ENCODE peak calls at places on chromosomes 2 and 18, in six cellular contexts. X is hepatocyte; S is right lobe of liver; F is CD8-positive, alpha-beta T cell; L is heart left ventricle; J is PC-3. A is an unnamed sample. For H3K27me3, the result is how much of the 10 kb centered on the place peaks cover.

GRCh38 chr2:197109326-197109725 is 182.8 kb upstream of the PGAP1 start:
- DNase-seq in X (no peak), J (no peak), F (no peak), S (no peak), L (no peak), A (no peak)

GRCh38 chr18:75213610-75214009 is 3.0 kb downstream of the TSHZ1 start:
- DNase-seq in X (no peak), S (no peak), F (no peak), L (no peak), J (peak), A (no peak)

GRCh38 chr2:178280261-178280852 is 86.0 kb downstream of the OSBPL6 start:
- DNase-seq in F (no peak), X (peak), L (no peak), J (peak), S (no peak), A (peak)

GRCh38 chr18:74517236-74517630 is 17.1 kb upstream of the CNDP1 start:
- DNase-seq in F (no peak), L (no peak), X (peak), S (peak), J (no peak), A (no peak)

GRCh38 chr2:233822101-233822771 is 32.1 kb downstream of the HJURP start:
- DNase-seq in J (no peak), F (no peak), S (peak), L (no peak), X (no peak), A (peak)

GRCh38 chr2:36528761-36529392 is 69.1 kb downstream of the FEZ2 start:
- DNase-seq in X (no peak), J (no peak), S (no peak), L (no peak), F (no peak), A (no peak)

GRCh38 chr2:140998577-140998976 is 1132.2 kb downstream of the LRP1B start:
- DNase-seq in F (no peak), J (no peak), X (no peak), L (no peak), S (no peak), A (no peak)

GRCh38 chr2:12796617-12797016 is 79.9 kb downstream of the TRIB2 start:
- DNase-seq in S (no peak), L (peak), X (no peak), F (no peak), J (no peak), A (no peak)

GRCh38 chr2:180983468-180984388 is 3.3 kb downstream of the UBE2E3 start:
- DNase-seq in F (peak), L (no peak), X (peak), S (peak), J (peak), A (peak)

GRCh38 chr2:176132397-176133086 is 3.0 kb downstream of the HOXD8 start:
- DNase-seq in F (no peak), J (no peak), S (no peak), X (no peak), L (no peak), A (peak)

GRCh38 chr2:20065885-20066602 is 14.6 kb upstream of the LAPTM4A start:
- DNase-seq in F (no peak), X (peak), J (peak), S (peak), L (peak), A (no peak)

GRCh38 chr2:117858892-117859531 is 44.5 kb downstream of the DDX18 start:
- DNase-seq in J (no peak), F (no peak), L (no peak), X (no peak), S (no peak), A (no peak)

GRCh38 chr2:8310557-8311455 is 371.1 kb upstream of the ID2 start:
- DNase-seq in L (no peak), F (peak), S (no peak), X (no peak), J (no peak), A (no peak)

GRCh38 chr2:123915380-123915779 is 109.7 kb upstream of the CNTNAP5 start:
- DNase-seq in S (no peak), L (no peak), F (no peak), X (no peak), J (no peak), A (no peak)

GRCh38 chr2:203510941-203511305 is 24.2 kb downstream of the RAPH1 start:
- DNase-seq in L (no peak), X (no peak), F (no peak), S (no peak), J (no peak), A (no peak)

GRCh38 chr2:204110250-204111183 is 174.0 kb downstream of the ICOS start:
- DNase-seq in F (peak), L (no peak), S (no peak), J (no peak), X (no peak), A (no peak)

GRCh38 chr2:19851116-19851515 is 50.7 kb downstream of the TTC32 start:
- DNase-seq in S (no peak), L (no peak), X (no peak), J (peak), F (no peak), A (no peak)

GRCh38 chr2:238875161-238875530 is 27.3 kb downstream of the TWIST2 start:
- DNase-seq in F (no peak), L (no peak), J (no peak), X (no peak), S (peak), A (no peak)

GRCh38 chr2:239368321-239368720 is 32.5 kb downstream of the HDAC4 start:
- DNase-seq in S (no peak), X (no peak), F (no peak), J (no peak), L (no peak), A (no peak)

GRCh38 chr2:27091746-27092695 is 5.4 kb downstream of the KHK start:
- DNase-seq in X (no peak), J (no peak), S (no peak), F (no peak), L (no peak), A (no peak)

GRCh38 chr2:8872821-8873432 is 35.5 kb upstream of the KIDINS220 start:
- DNase-seq in J (peak), X (peak), S (no peak), F (no peak), L (no peak), A (no peak)

GRCh38 chr2:176339208-176339607 is 70.0 kb downstream of the MTX2 start:
- DNase-seq in X (no peak), L (no peak), F (no peak), S (no peak), J (no peak), A (no peak)

GRCh38 chr2:5618271-5618670 is 73.9 kb upstream of the SOX11 start:
- DNase-seq in F (no peak), X (no peak), J (no peak), S (no peak), L (no peak), A (no peak)

GRCh38 chr2:155218292-155218924 is 519.9 kb downstream of the KCNJ3 start:
- DNase-seq in L (no peak), F (no peak), X (no peak), S (no peak), J (no peak), A (no peak)

GRCh38 chr2:136281281-136282117 is 163.6 kb upstream of the CXCR4 start:
- DNase-seq in S (no peak), X (no peak), L (no peak), F (peak), J (no peak), A (peak)

GRCh38 chr2:25279091-25279651 is 62.6 kb downstream of the DNMT3A start:
- DNase-seq in X (no peak), S (no peak), L (peak), J (no peak), F (no peak), A (no peak)

GRCh38 chr2:164898475-164898874 is 56.9 kb downstream of the SLC38A11 start:
- DNase-seq in X (peak), J (no peak), F (no peak), S (no peak), L (no peak), A (no peak)

GRCh38 chr2:190579058-190579410 is 44.5 kb upstream of the NEMP2 start:
- DNase-seq in J (no peak), F (no peak), L (no peak), S (no peak), X (no peak), A (no peak)

GRCh38 chr2:129024796-129025195 is 706.1 kb upstream of the HS6ST1 start:
- DNase-seq in F (no peak), L (no peak), S (no peak), X (no peak), J (no peak), A (no peak)

GRCh38 chr18:5066380-5066977 is 130.6 kb downstream of the AKAIN1 start:
- DNase-seq in F (no peak), L (no peak), J (no peak), X (peak), S (no peak), A (peak)

GRCh38 chr18:31500161-31500688 is 2.2 kb downstream of the DSG2 start:
- DNase-seq in X (no peak), F (no peak), J (no peak), L (no peak), S (no peak), A (no peak)

GRCh38 chr2:57849843-57850242 is 196.8 kb upstream of the VRK2 start:
- DNase-seq in L (no peak), S (no peak), X (no peak), F (no peak), J (no peak), A (no peak)

GRCh38 chr18:32760391-32760790 is 12.4 kb downstream of the KLHL14 start:
- DNase-seq in L (no peak), F (no peak), X (no peak), J (no peak), S (no peak), A (peak)

GRCh38 chr18:54774423-54774822 is 53.9 kb upstream of the RAB27B start:
- DNase-seq in X (no peak), J (no peak), L (no peak), F (no peak), S (no peak), A (no peak)

GRCh38 chr2:21041943-21042707 is 1.7 kb downstream of the APOB start:
- DNase-seq in L (no peak), X (peak), F (no peak), S (peak), J (no peak), A (no peak)

GRCh38 chr18:79068299-79068945 is 772 bp upstream of the ATP9B start:
- DNase-seq in S (no peak), X (no peak), L (no peak), F (peak), J (no peak), A (no peak)

GRCh38 chr18:79068946-79069791 is at the start of gene ATP9B:
- DNase-seq in X (peak), F (peak), J (peak), L (peak), S (peak), A (peak)

GRCh38 chr18:79069792-79070151 is 578 bp downstream of the ATP9B start:
- DNase-seq in S (no peak), J (no peak), L (no peak), X (no peak), F (no peak), A (no peak)

GRCh38 chr18:79070486-79070885 is 1.3 kb downstream of the ATP9B start:
- DNase-seq in J (peak), L (no peak), X (no peak), F (no peak), S (no peak), A (no peak)

DNA sequence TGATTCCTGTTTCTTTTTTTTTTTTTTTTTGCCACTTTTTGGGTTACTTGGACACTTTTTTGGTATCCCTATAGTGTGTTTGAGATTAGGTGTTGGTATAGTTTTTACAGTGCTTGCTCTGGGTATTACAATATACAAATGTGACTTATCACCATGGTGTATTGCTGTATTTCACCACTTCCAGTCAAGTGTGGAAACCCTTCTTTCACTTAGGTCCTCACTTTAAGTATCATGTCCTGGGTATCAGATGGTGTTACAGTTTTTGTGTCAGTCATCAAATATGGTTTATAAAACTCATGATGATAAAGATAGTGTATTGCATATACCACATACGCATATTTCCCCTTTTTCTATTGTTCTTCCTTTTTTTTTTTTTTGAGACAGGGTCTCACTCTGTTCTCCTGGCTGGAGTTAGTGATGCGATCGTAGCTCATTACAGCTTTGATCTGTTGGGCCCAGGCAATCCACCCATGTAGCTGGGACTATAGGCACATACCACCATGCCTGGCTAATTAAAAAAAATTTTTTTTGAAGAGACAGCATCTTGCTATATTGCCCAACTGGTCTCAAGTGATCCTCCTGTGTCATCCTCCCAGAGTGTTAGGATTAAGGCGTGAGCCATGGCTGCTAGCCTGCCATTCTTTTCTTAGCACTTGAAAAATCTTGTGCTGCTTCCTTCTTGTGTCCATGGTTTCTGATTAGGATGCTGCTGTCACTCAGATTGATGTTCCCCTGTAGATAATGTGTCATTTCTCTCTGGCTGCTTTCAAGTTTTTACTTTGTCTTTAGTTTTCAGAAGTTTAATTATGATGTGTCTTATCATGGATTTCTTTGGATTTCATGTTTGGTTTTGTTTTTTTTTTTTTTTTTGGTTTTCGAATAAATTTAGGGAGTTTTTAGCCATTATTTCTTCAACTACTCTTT is 2.1 kb downstream of the ATP9B start:
- DNase-seq in J (no peak), S (no peak), L (no peak), X (no peak), F (no peak), A (no peak)
- H3K4me3 ChIP-seq in J (peak), S (no peak), L (no peak), X (no peak), F (no peak), A (no peak)

DNA sequence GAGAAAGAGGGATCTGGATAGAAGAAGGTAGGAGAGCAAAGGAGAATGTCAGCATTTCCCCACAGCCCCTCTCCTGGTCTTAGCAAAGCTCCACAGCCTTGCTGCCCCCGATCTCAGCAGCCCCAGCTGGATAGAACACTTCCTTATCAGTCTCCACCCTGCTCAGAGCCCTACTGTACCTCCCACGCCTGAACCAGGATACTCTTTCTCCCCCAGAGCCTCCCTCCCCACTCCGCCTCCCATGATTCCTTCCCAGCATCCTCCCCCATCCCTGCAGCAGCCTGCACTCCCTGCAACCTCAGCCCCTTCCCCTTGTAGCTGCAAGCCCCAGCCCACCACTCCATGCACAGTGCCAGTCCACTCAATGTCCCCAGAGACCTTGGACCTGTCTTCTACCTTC is 25.8 kb downstream of the PLB1 start:
- DNase-seq in L (no peak), J (no peak), S (no peak), F (no peak), X (no peak), A (no peak)
- H3K27me3 ChIP-seq in L (under half), J (under half), S (under half), F (under half), X (under half), A (under half)

GRCh38 chr2:149577269-149577668 is 10.3 kb downstream of the MMADHC start:
- DNase-seq in L (no peak), S (no peak), J (no peak), X (no peak), F (no peak), A (no peak)

GRCh38 chr2:149585317-149585885 is 2.2 kb downstream of the MMADHC start:
- DNase-seq in X (no peak), F (no peak), S (no peak), J (no peak), L (no peak), A (no peak)

GRCh38 chr2:149575277-149575676 is 12.3 kb downstream of the MMADHC start:
- DNase-seq in X (no peak), F (no peak), J (no peak), S (no peak), L (no peak), A (no peak)

GRCh38 chr2:149575742-149576141 is 11.8 kb downstream of the MMADHC start:
- DNase-seq in J (no peak), F (no peak), S (no peak), L (no peak), X (no peak), A (no peak)

GRCh38 chr2:149579972-149580882 is 7.3 kb downstream of the MMADHC start:
- DNase-seq in S (no peak), J (no peak), L (no peak), X (no peak), F (no peak), A (no peak)
- H3K4me3 ChIP-seq in S (no peak), J (no peak), L (no peak), X (no peak), F (no peak), A (no peak)

DNA sequence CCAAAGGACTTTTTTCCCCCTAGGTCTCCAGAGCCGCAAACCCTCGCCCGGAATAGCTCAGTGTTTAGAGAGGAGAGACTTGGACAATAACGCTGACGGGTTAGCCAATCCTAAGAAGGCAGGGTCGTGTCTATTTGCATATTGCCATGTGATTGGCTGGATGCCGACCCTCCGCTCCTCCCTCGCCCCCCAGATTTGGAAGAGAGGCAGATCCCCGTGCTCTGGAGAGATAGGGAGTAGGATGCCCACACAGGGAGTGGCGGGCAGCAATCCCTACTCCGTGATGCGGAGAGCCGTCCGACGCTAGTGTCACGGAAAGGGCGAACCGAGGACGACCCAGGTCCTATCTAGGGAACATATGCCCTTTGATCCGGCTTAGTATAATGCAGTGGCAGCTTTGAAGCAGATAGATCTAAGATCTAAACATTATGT is 1.4 kb downstream of the WNT6 start:
- DNase-seq in X (peak), L (peak), S (no peak), F (no peak), J (no peak), A (peak)
- H3K27me3 ChIP-seq in X (half or more), L (half or more), S (under half), F (under half), J (under half), A (under half)